ENCODE peak calls at places on chromosomes 12 and 14, in ten cellular contexts. One of them, this sample, is unnamed.

GRCh38 chr12:79687711-79688270 is 3.0 kb downstream of the PAWR start:
- DNase-seq in mesothelial cell of epicardium: no peak
- DNase-seq in astrocyte of the spinal cord: peak
- DNase-seq in CD4-positive, alpha-beta T cell: no peak
- DNase-seq in omental fat pad: no peak
- DNase-seq in cardiac fibroblast: no peak
- DNase-seq in adrenal gland: no peak
- DNase-seq in cardiac muscle cell: peak
- DNase-seq in Calu3: no peak
- DNase-seq in AG10803: peak
- DNase-seq in this sample: no peak

GRCh38 chr14:52013984-52014600 is 24.7 kb downstream of the RTRAF start:
- DNase-seq in Calu3: peak
- DNase-seq in cardiac muscle cell: no peak
- DNase-seq in CD4-positive, alpha-beta T cell: no peak
- DNase-seq in mesothelial cell of epicardium: no peak
- DNase-seq in astrocyte of the spinal cord: no peak
- DNase-seq in cardiac fibroblast: no peak
- DNase-seq in adrenal gland: no peak
- DNase-seq in omental fat pad: no peak
- DNase-seq in AG10803: no peak
- DNase-seq in this sample: no peak

GRCh38 chr12:28872654-28873268 is 276.3 kb upstream of the FAR2 start:
- DNase-seq in adrenal gland: peak
- DNase-seq in CD4-positive, alpha-beta T cell: no peak
- DNase-seq in AG10803: peak
- DNase-seq in astrocyte of the spinal cord: peak
- DNase-seq in omental fat pad: no peak
- DNase-seq in cardiac fibroblast: peak
- DNase-seq in Calu3: peak
- DNase-seq in cardiac muscle cell: peak
- DNase-seq in mesothelial cell of epicardium: no peak
- DNase-seq in this sample: no peak

GRCh38 chr12:95591731-95592130 is 40.5 kb upstream of the USP44 start:
- DNase-seq in mesothelial cell of epicardium: no peak
- DNase-seq in omental fat pad: no peak
- DNase-seq in cardiac fibroblast: no peak
- DNase-seq in cardiac muscle cell: no peak
- DNase-seq in adrenal gland: no peak
- DNase-seq in CD4-positive, alpha-beta T cell: no peak
- DNase-seq in AG10803: no peak
- DNase-seq in astrocyte of the spinal cord: no peak
- DNase-seq in Calu3: no peak
- DNase-seq in this sample: no peak

GRCh38 chr14:33720388-33720787 is 230.5 kb downstream of the EGLN3 start:
- DNase-seq in CD4-positive, alpha-beta T cell: no peak
- DNase-seq in omental fat pad: no peak
- DNase-seq in astrocyte of the spinal cord: no peak
- DNase-seq in mesothelial cell of epicardium: no peak
- DNase-seq in Calu3: no peak
- DNase-seq in adrenal gland: no peak
- DNase-seq in AG10803: no peak
- DNase-seq in cardiac fibroblast: no peak
- DNase-seq in cardiac muscle cell: no peak
- DNase-seq in this sample: no peak

GRCh38 chr14:24171422-24172260 is at the start of gene REC8:
- DNase-seq in mesothelial cell of epicardium: peak
- DNase-seq in omental fat pad: peak
- DNase-seq in cardiac fibroblast: peak
- DNase-seq in cardiac muscle cell: peak
- DNase-seq in astrocyte of the spinal cord: peak
- DNase-seq in AG10803: no peak
- DNase-seq in adrenal gland: peak
- DNase-seq in Calu3: no peak
- DNase-seq in CD4-positive, alpha-beta T cell: peak
- DNase-seq in this sample: peak

GRCh38 chr12:1630827-1631591 is 2.0 kb downstream of the WNT5B start:
- DNase-seq in cardiac fibroblast: peak
- DNase-seq in CD4-positive, alpha-beta T cell: no peak
- DNase-seq in mesothelial cell of epicardium: no peak
- DNase-seq in omental fat pad: no peak
- DNase-seq in AG10803: peak
- DNase-seq in astrocyte of the spinal cord: peak
- DNase-seq in cardiac muscle cell: peak
- DNase-seq in Calu3: no peak
- DNase-seq in adrenal gland: no peak
- DNase-seq in this sample: no peak

GRCh38 chr14:99274346-99275221 is 2.6 kb upstream of the BCL11B start:
- DNase-seq in cardiac muscle cell: peak
- DNase-seq in astrocyte of the spinal cord: peak
- DNase-seq in mesothelial cell of epicardium: peak
- DNase-seq in CD4-positive, alpha-beta T cell: no peak
- DNase-seq in AG10803: peak
- DNase-seq in cardiac fibroblast: peak
- DNase-seq in adrenal gland: peak
- DNase-seq in Calu3: peak
- DNase-seq in omental fat pad: no peak
- DNase-seq in this sample: peak

GRCh38 chr12:4267904-4268548 is 5.5 kb upstream of the CCND2 start:
- DNase-seq in astrocyte of the spinal cord: no peak
- DNase-seq in Calu3: no peak
- DNase-seq in cardiac fibroblast: no peak
- DNase-seq in CD4-positive, alpha-beta T cell: no peak
- DNase-seq in mesothelial cell of epicardium: no peak
- DNase-seq in omental fat pad: no peak
- DNase-seq in cardiac muscle cell: no peak
- DNase-seq in AG10803: no peak
- DNase-seq in adrenal gland: no peak
- DNase-seq in this sample: no peak

GRCh38 chr12:54040148-54040494 is 7.3 kb downstream of the HOXC5 start:
- DNase-seq in omental fat pad: no peak
- DNase-seq in Calu3: no peak
- DNase-seq in CD4-positive, alpha-beta T cell: no peak
- DNase-seq in mesothelial cell of epicardium: no peak
- DNase-seq in AG10803: no peak
- DNase-seq in astrocyte of the spinal cord: no peak
- DNase-seq in cardiac fibroblast: no peak
- DNase-seq in adrenal gland: peak
- DNase-seq in cardiac muscle cell: no peak
- DNase-seq in this sample: no peak

GRCh38 chr14:101184562-101184961 is 281.0 kb upstream of the RTL1 start:
- DNase-seq in omental fat pad: peak
- DNase-seq in Calu3: no peak
- DNase-seq in astrocyte of the spinal cord: no peak
- DNase-seq in cardiac muscle cell: no peak
- DNase-seq in CD4-positive, alpha-beta T cell: no peak
- DNase-seq in cardiac fibroblast: no peak
- DNase-seq in adrenal gland: no peak
- DNase-seq in AG10803: no peak
- DNase-seq in mesothelial cell of epicardium: no peak
- DNase-seq in this sample: no peak

GRCh38 chr14:101182476-101182875 is 279.0 kb upstream of the RTL1 start:
- DNase-seq in CD4-positive, alpha-beta T cell: no peak
- DNase-seq in cardiac fibroblast: no peak
- DNase-seq in mesothelial cell of epicardium: no peak
- DNase-seq in AG10803: no peak
- DNase-seq in Calu3: no peak
- DNase-seq in cardiac muscle cell: no peak
- DNase-seq in astrocyte of the spinal cord: no peak
- DNase-seq in omental fat pad: no peak
- DNase-seq in adrenal gland: no peak
- DNase-seq in this sample: no peak

GRCh38 chr14:101185081-101185835 is 281.7 kb upstream of the RTL1 start:
- DNase-seq in mesothelial cell of epicardium: no peak
- DNase-seq in cardiac muscle cell: no peak
- DNase-seq in CD4-positive, alpha-beta T cell: no peak
- DNase-seq in omental fat pad: no peak
- DNase-seq in AG10803: no peak
- DNase-seq in astrocyte of the spinal cord: no peak
- DNase-seq in adrenal gland: no peak
- DNase-seq in Calu3: no peak
- DNase-seq in cardiac fibroblast: no peak
- DNase-seq in this sample: no peak

GRCh38 chr14:101184104-101184455 is 280.6 kb upstream of the RTL1 start:
- DNase-seq in cardiac fibroblast: no peak
- DNase-seq in adrenal gland: no peak
- DNase-seq in astrocyte of the spinal cord: no peak
- DNase-seq in AG10803: no peak
- DNase-seq in Calu3: no peak
- DNase-seq in omental fat pad: no peak
- DNase-seq in mesothelial cell of epicardium: no peak
- DNase-seq in CD4-positive, alpha-beta T cell: no peak
- DNase-seq in cardiac muscle cell: no peak
- DNase-seq in this sample: no peak

DNA sequence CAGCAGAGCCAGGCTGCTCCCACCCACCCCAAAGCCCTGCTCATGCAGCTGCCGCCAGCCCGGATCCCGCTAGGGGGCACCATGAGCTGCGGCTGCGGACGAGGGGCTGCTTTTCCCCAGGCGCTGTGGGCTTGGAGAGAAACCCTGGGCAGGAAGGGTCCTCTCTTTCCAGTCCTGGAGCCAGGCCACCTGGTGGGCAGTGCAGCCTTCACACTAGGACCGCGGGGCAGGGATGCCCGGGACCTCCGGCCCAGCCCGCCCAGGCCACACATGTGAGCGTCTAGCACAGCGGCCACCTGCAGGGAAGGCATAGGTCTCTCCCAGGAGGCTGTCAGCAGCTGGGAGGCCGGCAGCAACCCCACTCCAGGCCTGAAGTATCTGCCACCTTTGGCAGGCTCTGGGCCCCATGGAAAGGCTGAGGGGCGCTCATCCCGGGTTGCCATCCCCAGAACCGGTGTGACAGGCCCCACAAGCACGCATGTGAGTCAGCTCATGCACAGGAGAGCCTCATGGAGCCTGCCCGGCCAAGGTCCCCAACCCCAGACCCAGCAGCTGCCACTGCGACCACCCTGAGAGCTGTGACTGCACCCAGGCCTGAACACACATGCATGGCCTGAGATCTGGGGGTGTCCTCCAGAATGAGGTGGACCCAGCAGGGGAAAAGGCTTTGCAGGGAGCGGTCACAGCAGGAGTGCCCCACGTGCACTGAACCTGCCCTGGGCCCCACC is 280.0 kb upstream of the RTL1 start:
- DNase-seq in Calu3: peak
- DNase-seq in cardiac muscle cell: peak
- DNase-seq in AG10803: no peak
- DNase-seq in omental fat pad: peak
- DNase-seq in CD4-positive, alpha-beta T cell: no peak
- DNase-seq in adrenal gland: no peak
- DNase-seq in mesothelial cell of epicardium: peak
- DNase-seq in cardiac fibroblast: no peak
- DNase-seq in astrocyte of the spinal cord: no peak
- DNase-seq in this sample: no peak
- TF ChIP-seq CTCF in Calu3: no peak
- TF ChIP-seq CTCF in cardiac muscle cell: peak
- TF ChIP-seq CTCF in AG10803: no peak
- TF ChIP-seq CTCF in omental fat pad: no peak
- TF ChIP-seq CTCF in CD4-positive, alpha-beta T cell: no peak
- TF ChIP-seq CTCF in adrenal gland: peak
- TF ChIP-seq CTCF in mesothelial cell of epicardium: peak
- TF ChIP-seq CTCF in cardiac fibroblast: peak
- TF ChIP-seq CTCF in astrocyte of the spinal cord: peak
- TF ChIP-seq CTCF in this sample: peak

GRCh38 chr12:56258820-56259183 is 618 bp upstream of the ANKRD52 start:
- DNase-seq in cardiac fibroblast: no peak
- DNase-seq in CD4-positive, alpha-beta T cell: no peak
- DNase-seq in AG10803: no peak
- DNase-seq in omental fat pad: no peak
- DNase-seq in adrenal gland: no peak
- DNase-seq in Calu3: no peak
- DNase-seq in astrocyte of the spinal cord: no peak
- DNase-seq in mesothelial cell of epicardium: no peak
- DNase-seq in cardiac muscle cell: no peak
- DNase-seq in this sample: no peak
- TF ChIP-seq CTCF in cardiac fibroblast: peak
- TF ChIP-seq CTCF in CD4-positive, alpha-beta T cell: no peak
- TF ChIP-seq CTCF in AG10803: no peak
- TF ChIP-seq CTCF in omental fat pad: no peak
- TF ChIP-seq CTCF in adrenal gland: no peak
- TF ChIP-seq CTCF in Calu3: no peak
- TF ChIP-seq CTCF in astrocyte of the spinal cord: no peak
- TF ChIP-seq CTCF in mesothelial cell of epicardium: no peak
- TF ChIP-seq CTCF in cardiac muscle cell: no peak
- TF ChIP-seq CTCF in this sample: no peak

GRCh38 chr12:114314403-114314802 is 91.5 kb downstream of the TBX5 start:
- DNase-seq in adrenal gland: no peak
- DNase-seq in omental fat pad: no peak
- DNase-seq in mesothelial cell of epicardium: no peak
- DNase-seq in cardiac fibroblast: no peak
- DNase-seq in cardiac muscle cell: no peak
- DNase-seq in Calu3: no peak
- DNase-seq in AG10803: no peak
- DNase-seq in CD4-positive, alpha-beta T cell: no peak
- DNase-seq in astrocyte of the spinal cord: no peak
- DNase-seq in this sample: no peak
- TF ChIP-seq CTCF in adrenal gland: no peak
- TF ChIP-seq CTCF in omental fat pad: no peak
- TF ChIP-seq CTCF in mesothelial cell of epicardium: no peak
- TF ChIP-seq CTCF in cardiac fibroblast: no peak
- TF ChIP-seq CTCF in cardiac muscle cell: no peak
- TF ChIP-seq CTCF in Calu3: no peak
- TF ChIP-seq CTCF in AG10803: no peak
- TF ChIP-seq CTCF in CD4-positive, alpha-beta T cell: no peak
- TF ChIP-seq CTCF in astrocyte of the spinal cord: no peak
- TF ChIP-seq CTCF in this sample: no peak

GRCh38 chr12:64351265-64351664 is 39.3 kb downstream of the C12orf56 start:
- DNase-seq in astrocyte of the spinal cord: no peak
- DNase-seq in mesothelial cell of epicardium: no peak
- DNase-seq in omental fat pad: no peak
- DNase-seq in cardiac fibroblast: no peak
- DNase-seq in cardiac muscle cell: no peak
- DNase-seq in Calu3: no peak
- DNase-seq in CD4-positive, alpha-beta T cell: no peak
- DNase-seq in adrenal gland: no peak
- DNase-seq in AG10803: no peak
- DNase-seq in this sample: no peak

GRCh38 chr12:64347630-64348029 is 42.9 kb downstream of the C12orf56 start:
- DNase-seq in mesothelial cell of epicardium: no peak
- DNase-seq in cardiac muscle cell: no peak
- DNase-seq in AG10803: no peak
- DNase-seq in CD4-positive, alpha-beta T cell: no peak
- DNase-seq in adrenal gland: no peak
- DNase-seq in Calu3: no peak
- DNase-seq in omental fat pad: no peak
- DNase-seq in cardiac fibroblast: no peak
- DNase-seq in astrocyte of the spinal cord: no peak
- DNase-seq in this sample: no peak

DNA sequence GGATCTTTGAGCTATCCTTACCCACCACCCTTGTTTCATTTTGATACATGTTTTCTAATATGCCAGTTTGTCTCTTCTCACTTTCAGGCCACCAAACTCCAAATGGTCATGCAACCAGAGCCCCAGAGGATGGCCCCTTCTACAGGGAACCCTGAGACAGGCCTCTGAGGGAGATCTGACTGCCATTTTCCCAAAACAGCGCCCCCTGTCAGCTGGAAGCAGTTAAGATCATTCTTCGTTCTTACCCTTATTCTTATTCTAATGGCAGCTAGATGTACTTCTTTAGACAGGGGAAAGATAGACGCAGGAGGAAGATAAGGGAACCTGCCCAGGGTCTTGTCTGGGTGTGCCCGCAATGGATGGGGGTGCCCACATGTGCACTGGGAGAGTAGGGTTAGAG is 38.4 kb downstream of the C12orf56 start:
- DNase-seq in cardiac muscle cell: no peak
- DNase-seq in cardiac fibroblast: no peak
- DNase-seq in CD4-positive, alpha-beta T cell: no peak
- DNase-seq in mesothelial cell of epicardium: no peak
- DNase-seq in Calu3: no peak
- DNase-seq in astrocyte of the spinal cord: no peak
- DNase-seq in omental fat pad: no peak
- DNase-seq in AG10803: no peak
- DNase-seq in adrenal gland: no peak
- DNase-seq in this sample: no peak
- TF ChIP-seq CTCF in cardiac muscle cell: no peak
- TF ChIP-seq CTCF in cardiac fibroblast: no peak
- TF ChIP-seq CTCF in CD4-positive, alpha-beta T cell: no peak
- TF ChIP-seq CTCF in mesothelial cell of epicardium: no peak
- TF ChIP-seq CTCF in Calu3: no peak
- TF ChIP-seq CTCF in astrocyte of the spinal cord: peak
- TF ChIP-seq CTCF in omental fat pad: no peak
- TF ChIP-seq CTCF in AG10803: no peak
- TF ChIP-seq CTCF in adrenal gland: no peak
- TF ChIP-seq CTCF in this sample: no peak